ENCODE peak calls at places on chromosome 19, in five cellular contexts. L is fibroblast of pulmonary artery; W is foreskin fibroblast; Q is stimulated activated CD4-positive, alpha-beta T cell treated with anti-CD3 and anti-CD28 coated beads, Interleukin-1b, Interleukin-23, amount 100 ng/mL, for 4 hours; X is Peyer's patch. N is an unnamed sample.

GRCh38 chr19:2357279-2358206 is 2.5 kb upstream of the TMPRSS9 start:
- DNase-seq in L (no peak), W (no peak), Q (no peak), X (no peak), N (no peak)

GRCh38 chr19:51531349-51532315 is at the start of gene SIGLEC6:
- DNase-seq in L (no peak), W (no peak), Q (no peak), X (peak; percentile 90), N (no peak)

GRCh38 chr19:31263317-31263716 is 85.9 kb downstream of the TSHZ3 start:
- DNase-seq in L (no peak), W (no peak), Q (no peak), X (no peak), N (no peak)

GRCh38 chr19:10554760-10555612 is 10.8 kb downstream of the KRI1 start:
- DNase-seq in L (no peak), W (no peak), Q (no peak), X (no peak), N (no peak)

GRCh38 chr19:18167975-18168645 is 5.5 kb upstream of the IFI30 start:
- DNase-seq in L (peak; percentile 40), W (peak; percentile 66), Q (peak; percentile 49), X (peak; percentile 82), N (peak; percentile 45)

GRCh38 chr19:58460039-58460438 is 6.8 kb upstream of the ZNF324 start:
- DNase-seq in L (no peak), W (no peak), Q (no peak), X (no peak), N (no peak)

GRCh38 chr19:38262585-38263268 is 1.6 kb upstream of the SPINT2 start:
- DNase-seq in L (no peak), W (no peak), Q (no peak), X (no peak), N (no peak)

GRCh38 chr19:1249298-1249989 is 1.1 kb downstream of the MIDN start:
- DNase-seq in L (peak; percentile 97), W (peak; percentile 99), Q (peak; percentile 96), X (peak; percentile 98), N (peak; percentile 89)

GRCh38 chr19:47022140-47022536 is 2.5 kb downstream of the NPAS1 start:
- DNase-seq in L (no peak), W (no peak), Q (no peak), X (no peak), N (no peak)

GRCh38 chr19:13024958-13025653 is 29.8 kb downstream of the NFIX start:
- DNase-seq in L (no peak), W (no peak), Q (no peak), X (no peak), N (peak; percentile 43)

GRCh38 chr19:32998722-32999121 is 26.7 kb downstream of the FAAP24 start:
- DNase-seq in L (no peak), W (no peak), Q (no peak), X (no peak), N (no peak)

GRCh38 chr19:21084343-21084742 is 2.3 kb downstream of the ZNF714 start:
- DNase-seq in L (peak; percentile 38), W (peak; percentile 61), Q (no peak), X (no peak), N (no peak)

GRCh38 chr19:11191273-11191755 is 6.0 kb downstream of the KANK2 start:
- DNase-seq in L (peak; percentile 57), W (peak; percentile 90), Q (no peak), X (peak; percentile 59), N (peak; percentile 32)

GRCh38 chr19:38845374-38846024 is 4.3 kb downstream of the HNRNPL start:
- DNase-seq in L (no peak), W (no peak), Q (no peak), X (no peak), N (no peak)

GRCh38 chr19:55096061-55096701 is 20.5 kb downstream of the EPS8L1 start:
- DNase-seq in L (no peak), W (no peak), Q (no peak), X (no peak), N (no peak)

GRCh38 chr19:6230991-6231448 is 48.8 kb downstream of the MLLT1 start:
- DNase-seq in L (no peak), W (no peak), Q (no peak), X (no peak), N (no peak)

GRCh38 chr19:10617409-10618121 is 7.8 kb upstream of the SLC44A2 start:
- DNase-seq in L (peak; percentile 58), W (peak; percentile 62), Q (no peak), X (no peak), N (peak; percentile 25)

GRCh38 chr19:37999309-38000213 is 92.6 kb downstream of the SIPA1L3 start:
- DNase-seq in L (peak; percentile 97), W (peak; percentile 97), Q (no peak), X (no peak), N (no peak)

GRCh38 chr19:17319473-17320238 is 10.3 kb downstream of the DDA1 start:
- DNase-seq in L (no peak), W (no peak), Q (no peak), X (no peak), N (no peak)

GRCh38 chr19:7254590-7254989 is 39.6 kb downstream of the INSR start:
- DNase-seq in L (no peak), W (no peak), Q (no peak), X (no peak), N (no peak)

GRCh38 chr19:13169769-13170168 is 19.6 kb downstream of the IER2 start:
- DNase-seq in L (no peak), W (peak; percentile 86), Q (no peak), X (peak; percentile 77), N (peak; percentile 83)

GRCh38 chr19:40689339-40690049 is 957 bp downstream of the NUMBL start:
- DNase-seq in L (no peak), W (peak; percentile 38), Q (no peak), X (peak; percentile 64), N (no peak)

GRCh38 chr19:11041966-11042627 is 47.2 kb upstream of the LDLR start:
- DNase-seq in L (no peak), W (no peak), Q (no peak), X (no peak), N (peak; percentile 54)

GRCh38 chr19:18317998-18318800 is 4.7 kb downstream of the LSM4 start:
- DNase-seq in L (no peak), W (no peak), Q (no peak), X (no peak), N (no peak)

GRCh38 chr19:4425531-4425930 is 23.1 kb downstream of the CHAF1A start:
- DNase-seq in L (peak; percentile 74), W (peak; percentile 91), Q (no peak), X (no peak), N (no peak)

GRCh38 chr19:37221136-37221535 is 3.1 kb downstream of the ZNF383 start:
- DNase-seq in L (no peak), W (peak; percentile 8), Q (no peak), X (no peak), N (no peak)

GRCh38 chr19:1302534-1303239 is 17.0 kb downstream of the EFNA2 start:
- DNase-seq in L (no peak), W (no peak), Q (no peak), X (no peak), N (no peak)

GRCh38 chr19:34639491-34640085 is 37.4 kb downstream of the SCGB2B2 start:
- DNase-seq in L (peak; percentile 83), W (peak; percentile 72), Q (peak; percentile 42), X (peak; percentile 66), N (peak; percentile 92)

GRCh38 chr19:2249880-2250764 is 999 bp downstream of the AMH start:
- DNase-seq in L (no peak), W (no peak), Q (no peak), X (no peak), N (no peak)

GRCh38 chr19:47145639-47146486 is 15.2 kb downstream of the SAE1 start:
- DNase-seq in L (no peak), W (no peak), Q (no peak), X (no peak), N (no peak)

GRCh38 chr19:9811139-9811538 is 7.7 kb downstream of the FBXL12 start:
- DNase-seq in L (no peak), W (no peak), Q (no peak), X (no peak), N (no peak)

GRCh38 chr19:12642506-12642905 is 24.0 kb downstream of the MAN2B1 start:
- DNase-seq in L (no peak), W (no peak), Q (no peak), X (no peak), N (no peak)

GRCh38 chr19:42280761-42281174 is 11.7 kb downstream of the CIC start:
- DNase-seq in L (no peak), W (peak; percentile 62), Q (no peak), X (no peak), N (no peak)

GRCh38 chr19:51012661-51013190 is 6.8 kb downstream of the KLK10 start:
- DNase-seq in L (no peak), W (no peak), Q (no peak), X (no peak), N (no peak)

GRCh38 chr19:44050740-44051653 is 839 bp upstream of the ZNF223 start:
- DNase-seq in L (peak; percentile 8), W (peak; percentile 16), Q (peak; percentile 11), X (peak; percentile 64), N (peak; percentile 93)

GRCh38 chr19:29285878-29286277 is 72.9 kb upstream of the UQCRFS1 start:
- DNase-seq in L (no peak), W (no peak), Q (no peak), X (no peak), N (no peak)

GRCh38 chr19:55027472-55028337 is 10.4 kb downstream of the GP6 start:
- DNase-seq in L (no peak), W (no peak), Q (no peak), X (no peak), N (no peak)

GRCh38 chr19:13646758-13647157 is 117.6 kb upstream of the MRI1 start:
- DNase-seq in L (no peak), W (no peak), Q (no peak), X (no peak), N (no peak)

GRCh38 chr19:45507864-45508680 is 793 bp downstream of the VASP start:
- DNase-seq in L (no peak), W (peak; percentile 61), Q (peak; percentile 47), X (peak; percentile 82), N (peak; percentile 60)

GRCh38 chr19:39676004-39676403 is 20.3 kb downstream of the LGALS16 start:
- DNase-seq in L (no peak), W (no peak), Q (no peak), X (no peak), N (no peak)